ENCODE peak calls at places on chromosomes 2 and 18, in seven cellular contexts. E is activated CD4-positive, alpha-beta T cell treated with anti-CD3 and anti-CD28 coated beads, Interleukin-2, amount 50 U/mL, for 24 hours; M is stimulated activated CD4-positive, alpha-beta T cell treated with anti-CD3 and anti-CD28 coated beads, Interleukin-2, amount 100 ng/mL, for 48 hours; P is iris pigment epithelial cell; O is NCI-H446; K is lower leg skin; A is left lobe of liver. U is an unnamed sample.

GRCh38 chr2:155965415-155966070 is 367.0 kb downstream of the NR4A2 start:
- DNase-seq in O (no peak), P (no peak), E (no peak), A (no peak), K (no peak), M (no peak), U (no peak)

GRCh38 chr2:10792660-10793400 is 19.8 kb downstream of the PDIA6 start:
- DNase-seq in A (no peak), E (no peak), M (no peak), O (no peak), P (no peak), K (no peak), U (no peak)

GRCh38 chr2:237102428-237102827 is 16.7 kb downstream of the COPS8 start:
- DNase-seq in K (no peak), M (no peak), A (no peak), O (no peak), E (no peak), P (no peak), U (no peak)

GRCh38 chr2:68041704-68042245 is 21.0 kb downstream of the C1D start:
- DNase-seq in E (no peak), K (no peak), A (no peak), P (no peak), M (no peak), O (no peak), U (no peak)

GRCh38 chr2:75655861-75656260 is 9.3 kb downstream of the MRPL19 start:
- DNase-seq in M (no peak), K (no peak), E (no peak), P (peak), A (no peak), O (no peak), U (peak)

GRCh38 chr2:99278793-99279291 is 22.2 kb downstream of the LYG1 start:
- DNase-seq in O (peak), K (no peak), A (no peak), M (no peak), P (peak), E (no peak), U (no peak)

GRCh38 chr18:22879279-22879678 is 53.8 kb upstream of the RBBP8 start:
- DNase-seq in A (no peak), E (no peak), O (no peak), M (no peak), P (no peak), K (no peak), U (no peak)

GRCh38 chr2:69086466-69086865 is 73.5 kb downstream of the ANTXR1 start:
- DNase-seq in O (peak), M (no peak), K (no peak), P (peak), A (no peak), E (no peak), U (no peak)

GRCh38 chr2:129129087-129129486 is 810.4 kb upstream of the HS6ST1 start:
- DNase-seq in P (no peak), M (no peak), E (no peak), A (no peak), K (no peak), O (no peak), U (no peak)

GRCh38 chr18:25169701-25170100 is 182.3 kb downstream of the ZNF521 start:
- DNase-seq in O (no peak), A (no peak), M (no peak), E (no peak), P (peak), K (no peak), U (no peak)

GRCh38 chr2:232528746-232529445 is 2.9 kb downstream of the CHRND start:
- DNase-seq in E (no peak), K (no peak), M (no peak), P (no peak), A (no peak), O (no peak), U (no peak)

GRCh38 chr2:133780099-133780996 is 212.1 kb upstream of the NCKAP5 start:
- DNase-seq in P (peak), O (peak), M (peak), A (peak), K (no peak), E (no peak), U (peak)

GRCh38 chr2:45274190-45274926 is 265.1 kb upstream of the SIX2 start:
- DNase-seq in K (no peak), P (no peak), O (peak), A (peak), M (no peak), E (no peak), U (peak)

GRCh38 chr18:62828091-62828640 is 112.8 kb downstream of the PHLPP1 start:
- DNase-seq in O (no peak), P (peak), A (no peak), E (no peak), K (no peak), M (no peak), U (no peak)

GRCh38 chr2:161223139-161223732 is 63.0 kb downstream of the TANK start:
- DNase-seq in K (no peak), O (peak), M (no peak), A (no peak), E (no peak), P (peak), U (peak)

GRCh38 chr2:215758691-215759090 is 254.7 kb downstream of the MREG start:
- DNase-seq in O (no peak), A (no peak), P (peak), K (no peak), M (no peak), E (no peak), U (no peak)

GRCh38 chr18:3400567-3401296 is 49.2 kb upstream of the TGIF1 start:
- DNase-seq in E (no peak), A (no peak), O (no peak), M (no peak), P (no peak), K (no peak), U (no peak)

GRCh38 chr18:48609820-48610815 is 71.3 kb downstream of the CTIF start:
- DNase-seq in P (no peak), M (no peak), O (no peak), E (no peak), K (no peak), A (no peak), U (no peak)

GRCh38 chr2:120771556-120772208 is 36.0 kb downstream of the GLI2 start:
- DNase-seq in O (peak), P (peak), M (no peak), A (no peak), E (no peak), K (peak), U (no peak)

GRCh38 chr2:84781942-84782716 is 98.8 kb downstream of the TRABD2A start:
- DNase-seq in P (peak), E (no peak), K (no peak), M (peak), O (no peak), A (no peak), U (no peak)

GRCh38 chr2:91748869-91749268 is 3057.4 kb downstream of the RPIA start:
- DNase-seq in P (no peak), E (no peak), M (no peak), K (no peak), A (no peak), O (no peak), U (no peak)

GRCh38 chr2:53422979-53423378 is 344.6 kb upstream of the CHAC2 start:
- DNase-seq in P (peak), K (no peak), A (peak), M (no peak), E (no peak), O (peak), U (peak)

GRCh38 chr2:60480089-60480773 is 73.2 kb downstream of the BCL11A start:
- DNase-seq in M (no peak), P (no peak), A (no peak), K (no peak), O (no peak), E (no peak), U (no peak)

GRCh38 chr18:74951165-74951760 is 257.7 kb downstream of the PTGR3 start:
- DNase-seq in O (peak), K (no peak), P (peak), E (no peak), M (no peak), A (no peak), U (no peak)

GRCh38 chr2:114006460-114006859 is 116.6 kb downstream of the ACTR3 start:
- DNase-seq in M (no peak), A (no peak), K (no peak), E (no peak), P (no peak), O (no peak), U (no peak)

GRCh38 chr2:162482463-162482862 is 138.5 kb downstream of the GCA start:
- DNase-seq in A (no peak), K (no peak), M (no peak), P (no peak), E (no peak), O (no peak), U (no peak)

GRCh38 chr18:76052196-76052595 is 442.8 kb downstream of the ZNF516 start:
- DNase-seq in E (no peak), A (no peak), M (no peak), O (no peak), K (no peak), P (no peak), U (no peak)

GRCh38 chr2:38438536-38439225 is 61.6 kb upstream of the ATL2 start:
- DNase-seq in O (no peak), M (peak), A (no peak), P (no peak), E (no peak), K (no peak), U (no peak)

GRCh38 chr2:127105656-127106456 is 1.1 kb downstream of the BIN1 start:
- DNase-seq in A (no peak), O (no peak), K (peak), M (no peak), E (no peak), P (peak), U (no peak)

GRCh38 chr2:28164280-28164801 is 228.3 kb upstream of the FOSL2 start:
- DNase-seq in K (no peak), A (no peak), M (no peak), P (peak), E (no peak), O (peak), U (no peak)

GRCh38 chr18:12362473-12363174 is 14.4 kb downstream of the AFG3L2 start:
- DNase-seq in K (no peak), M (no peak), P (no peak), E (no peak), O (no peak), A (no peak), U (peak)

GRCh38 chr2:74690571-74690970 is 36.5 kb downstream of the SEMA4F start:
- DNase-seq in O (peak), K (no peak), P (peak), E (no peak), M (no peak), A (no peak), U (peak)

GRCh38 chr2:240567137-240567871 is 980 bp upstream of the RNPEPL1 start:
- DNase-seq in M (no peak), E (no peak), O (no peak), K (peak), A (peak), P (peak), U (no peak)

GRCh38 chr2:36663851-36664715 is 32.4 kb upstream of the VIT start:
- DNase-seq in A (no peak), M (peak), O (peak), P (peak), E (no peak), K (no peak), U (peak)

GRCh38 chr2:183224933-183225332 is 100.7 kb downstream of the NUP35 start:
- DNase-seq in M (no peak), E (no peak), O (peak), K (no peak), P (peak), A (no peak), U (no peak)

GRCh38 chr2:94956797-94957391 is 68.6 kb upstream of the MAL start:
- DNase-seq in O (peak), E (peak), K (no peak), P (peak), M (peak), A (no peak), U (peak)

GRCh38 chr2:129253461-129253812 is 726.0 kb upstream of the RAB6C start:
- DNase-seq in E (no peak), M (no peak), P (no peak), A (no peak), K (no peak), O (no peak), U (no peak)

GRCh38 chr18:22551536-22552151 is 133.9 kb upstream of the CTAGE1 start:
- DNase-seq in A (no peak), M (no peak), E (no peak), O (no peak), P (peak), K (no peak), U (no peak)

GRCh38 chr2:222307138-222307756 is 8.4 kb upstream of the PAX3 start:
- DNase-seq in P (no peak), M (no peak), A (no peak), K (no peak), E (no peak), O (no peak), U (no peak)

GRCh38 chr2:235011607-235011928 is 59.8 kb downstream of the SH3BP4 start:
- DNase-seq in P (no peak), O (no peak), K (no peak), A (no peak), E (no peak), M (no peak), U (no peak)

U was measured in cerebellar cortex.